ENCODE peak calls at places on chromosomes 1 and 21, in four cellular contexts. Q is A549, S is GM12878, Z is HepG2. B is an unnamed sample.

GRCh38 chr1:216119600-216119999 is 303.6 kb downstream of the USH2A start:
- DNase-seq in Q (peak; percentile 2), S (no peak), Z (peak; percentile 11), B (peak; percentile 11)

GRCh38 chr1:41479000-41479807 is 5.3 kb downstream of the EDN2 start:
- DNase-seq in Q (no peak), S (no peak), Z (no peak), B (no peak)

GRCh38 chr1:227273557-227273956 is 44.7 kb downstream of the CDC42BPA start:
- DNase-seq in Q (no peak), S (no peak), Z (peak; percentile 46), B (no peak)

GRCh38 chr1:4379451-4380175 is 274.8 kb upstream of the AJAP1 start:
- DNase-seq in Q (no peak), S (no peak), Z (no peak), B (no peak)

GRCh38 chr1:151936653-151937052 is 27.3 kb upstream of the THEM4 start:
- DNase-seq in Q (no peak), S (no peak), Z (peak; percentile 2), B (no peak)

GRCh38 chr21:33078907-33079582 is 9.1 kb downstream of the OLIG1 start:
- DNase-seq in Q (peak; percentile 36), S (peak; percentile 88), Z (peak; percentile 17), B (no peak)

GRCh38 chr1:9438431-9439073 is 100.7 kb upstream of the SLC25A33 start:
- DNase-seq in Q (peak; percentile 41), S (no peak), Z (peak; percentile 91), B (no peak)

GRCh38 chr21:34270406-34270805 is 93.4 kb upstream of the KCNE2 start:
- DNase-seq in Q (no peak), S (no peak), Z (no peak), B (no peak)

GRCh38 chr1:77308889-77309621 is 27.2 kb downstream of the AK5 start:
- DNase-seq in Q (no peak), S (no peak), Z (no peak), B (no peak)

GRCh38 chr1:197356723-197357533 is 88.9 kb downstream of the CRB1 start:
- DNase-seq in Q (no peak), S (no peak), Z (peak; percentile 32), B (peak; percentile 63)

GRCh38 chr21:45480701-45481500 is 61.3 kb downstream of the SLC19A1 start:
- DNase-seq in Q (no peak), S (no peak), Z (no peak), B (no peak)

GRCh38 chr1:56473582-56474270 is 105.6 kb downstream of the PLPP3 start:
- DNase-seq in Q (no peak), S (no peak), Z (no peak), B (no peak)

GRCh38 chr1:228770779-228771223 is 35.5 kb downstream of the RHOU start:
- DNase-seq in Q (no peak), S (no peak), Z (no peak), B (no peak)

GRCh38 chr1:229408458-229409037 is 25.3 kb downstream of the ACTA1 start:
- DNase-seq in Q (no peak), S (no peak), Z (peak; percentile 55), B (peak; percentile 79)

GRCh38 chr1:50531027-50531426 is 107.8 kb upstream of the DMRTA2 start:
- DNase-seq in Q (no peak), S (no peak), Z (no peak), B (peak; percentile 6)

GRCh38 chr1:65067491-65068201 is 80.4 kb upstream of the AK4 start:
- DNase-seq in Q (peak; percentile 31), S (no peak), Z (peak; percentile 29), B (peak; percentile 86)

GRCh38 chr1:204106825-204107224 is 33.9 kb downstream of the SOX13 start:
- DNase-seq in Q (no peak), S (no peak), Z (no peak), B (no peak)

GRCh38 chr1:204103121-204103741 is 30.3 kb downstream of the SOX13 start:
- DNase-seq in Q (no peak), S (no peak), Z (no peak), B (no peak)

GRCh38 chr1:204102029-204102611 is 29.2 kb downstream of the SOX13 start:
- DNase-seq in Q (no peak), S (no peak), Z (peak; percentile 89), B (no peak)

GRCh38 chr1:204102719-204103118 is 29.8 kb downstream of the SOX13 start:
- DNase-seq in Q (no peak), S (no peak), Z (peak; percentile 49), B (no peak)

DNA sequence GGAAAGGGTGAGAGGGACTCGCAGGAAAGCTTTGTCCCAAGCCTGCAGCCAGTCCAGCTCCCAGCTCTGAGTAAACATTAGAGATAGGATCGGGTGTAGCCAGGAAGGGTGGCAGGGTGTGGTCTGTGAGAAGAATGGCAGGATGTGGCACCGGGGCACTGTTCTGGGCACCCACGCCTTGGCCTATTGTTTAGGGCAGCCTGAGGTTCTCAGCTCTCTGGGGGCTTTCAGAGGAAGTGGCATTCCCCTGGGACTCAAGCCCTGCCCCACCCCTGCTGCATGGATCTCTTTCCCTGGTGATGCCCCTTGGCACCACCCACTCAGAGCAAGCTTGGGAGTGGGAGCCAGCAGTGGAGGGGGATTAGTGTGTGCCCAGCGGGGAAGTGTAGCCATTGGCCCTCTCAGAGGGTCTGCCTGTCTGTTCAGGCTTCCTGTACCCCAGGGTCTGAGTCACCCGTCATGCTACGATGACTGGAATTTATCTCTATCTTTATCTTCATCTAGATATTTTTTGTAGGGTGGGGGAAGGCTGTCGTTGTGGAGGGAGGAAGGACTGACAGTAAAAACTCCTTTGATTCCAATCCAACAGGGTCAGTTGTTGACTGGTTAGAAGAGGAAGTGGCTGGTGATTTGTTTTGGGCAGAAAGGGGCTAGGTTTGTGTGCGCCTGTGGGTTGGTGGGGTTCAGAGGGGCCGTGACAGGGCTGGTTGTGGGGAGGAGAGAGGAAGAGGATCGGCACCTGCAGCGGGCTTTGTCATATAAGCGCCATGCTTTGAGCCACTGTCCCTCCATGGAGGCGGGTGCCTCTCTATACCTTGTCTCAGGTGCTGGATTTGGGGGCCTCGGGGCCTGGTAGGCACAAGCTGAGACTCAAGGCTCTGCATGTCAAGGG is 31.7 kb downstream of the SOX13 start:
- DNase-seq in Q (peak; percentile 62), S (no peak), Z (no peak), B (no peak)
- TF ChIP-seq PBX3 in Q (no peak), S (no peak), Z (no peak), B (peak; percentile 58)

DNA sequence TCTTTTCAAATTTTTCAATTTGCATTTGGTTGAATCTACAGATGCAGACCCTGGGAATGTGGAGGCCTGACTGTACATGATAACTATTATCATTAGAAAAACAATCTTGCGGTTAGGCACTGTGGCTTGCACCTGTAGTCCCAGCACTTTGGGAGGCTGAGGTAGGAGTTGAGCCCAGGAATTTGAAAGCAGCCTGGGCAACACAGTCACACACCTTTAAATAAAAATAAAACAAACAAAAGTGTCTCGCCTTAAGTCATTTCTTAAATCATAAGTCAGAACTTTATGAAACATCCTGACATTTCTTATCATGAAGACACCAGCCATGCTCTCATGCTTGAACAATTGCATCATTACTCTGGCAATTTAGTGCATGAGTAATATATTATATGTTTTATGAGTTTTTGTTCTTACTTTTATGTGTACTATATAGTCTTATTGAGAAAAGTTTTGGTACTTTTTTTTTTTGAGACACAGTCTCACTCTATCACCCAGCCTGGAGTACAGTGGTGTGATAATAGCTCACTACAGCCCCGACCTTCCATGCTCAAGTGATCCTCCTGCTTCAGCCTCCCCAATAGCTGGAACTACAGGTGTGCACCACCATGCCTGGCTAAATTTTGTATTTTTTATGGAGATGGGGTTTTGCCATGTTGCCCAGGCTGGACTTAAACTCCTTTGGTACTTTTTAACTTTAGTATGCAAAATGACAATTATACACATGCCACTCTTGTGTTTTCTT is 7.8 kb downstream of the TBX19 start:
- DNase-seq in Q (no peak), S (no peak), Z (no peak), B (no peak)
- TF ChIP-seq PBX3 in Q (no peak), S (no peak), Z (no peak), B (peak; percentile 37)

DNA sequence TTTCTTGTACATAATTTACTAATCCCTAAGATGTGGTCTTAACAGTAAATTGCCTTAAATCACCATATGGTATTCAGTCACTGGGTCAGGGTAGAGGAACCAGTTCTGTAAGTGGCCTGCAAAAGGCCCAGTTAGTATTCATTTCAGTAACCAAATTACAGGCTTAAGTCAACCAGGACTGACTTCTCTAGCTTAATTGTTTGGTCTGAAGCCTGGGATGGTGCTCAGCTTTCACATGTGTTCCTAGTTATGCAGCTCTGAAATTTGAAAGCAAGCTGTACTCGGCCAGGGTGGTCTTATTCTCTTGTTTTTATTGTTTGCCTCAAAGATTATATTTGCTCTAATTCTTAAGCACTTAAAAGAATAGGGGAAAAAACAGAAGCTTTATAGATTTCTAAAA is 144.6 kb downstream of the MAGI3 start:
- DNase-seq in Q (no peak), S (no peak), Z (no peak), B (peak; percentile 46)
- TF ChIP-seq PBX3 in Q (no peak), S (no peak), Z (no peak), B (no peak)

GRCh38 chr1:109322974-109323373 is 16.2 kb upstream of the MYBPHL start:
- DNase-seq in Q (no peak), S (no peak), Z (no peak), B (no peak)
- TF ChIP-seq PBX3 in Q (no peak), S (no peak), Z (no peak), B (no peak)

GRCh38 chr1:208003241-208003640 is 92.3 kb upstream of the CD34 start:
- DNase-seq in Q (no peak), S (no peak), Z (no peak), B (no peak)

GRCh38 chr1:208000504-208000903 is 89.6 kb upstream of the CD34 start:
- DNase-seq in Q (no peak), S (no peak), Z (no peak), B (no peak)

GRCh38 chr1:208000001-208000400 is 89.1 kb upstream of the CD34 start:
- DNase-seq in Q (no peak), S (no peak), Z (no peak), B (no peak)

GRCh38 chr1:208004851-208005250 is 93.9 kb upstream of the CD34 start:
- DNase-seq in Q (no peak), S (no peak), Z (no peak), B (no peak)

DNA sequence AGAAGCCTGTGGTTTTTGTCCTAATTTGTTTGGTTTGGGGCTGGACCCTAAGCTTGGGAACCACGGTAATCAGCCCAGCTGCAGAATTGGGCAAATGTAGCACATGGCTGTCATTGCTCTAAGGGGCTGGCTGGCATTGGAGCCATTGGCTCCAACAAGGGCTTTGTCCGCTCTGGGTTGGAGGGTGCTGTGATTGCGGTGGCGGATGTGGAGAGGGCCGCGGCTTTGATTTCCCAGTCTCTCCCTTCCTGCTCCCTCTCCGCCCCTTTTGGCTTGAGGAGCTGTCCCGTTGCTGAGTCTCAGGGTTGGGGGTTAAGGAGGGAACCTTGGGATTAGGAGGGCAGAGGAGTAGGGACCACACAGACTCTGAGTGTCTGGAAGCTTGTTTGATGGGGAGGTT is 91.7 kb upstream of the CD34 start:
- DNase-seq in Q (no peak), S (no peak), Z (no peak), B (no peak)
- TF ChIP-seq PBX3 in Q (no peak), S (no peak), Z (no peak), B (no peak)